ENCODE peak calls at places on chromosomes 5 and 9, in eight cellular contexts. K is pancreas; T is substantia nigra; J is heart left ventricle; F is Peyer's patch; D is colonic mucosa; N is CD8-positive, alpha-beta T cell; L is OCI-LY7. A is an unnamed sample.
A peak's percentile ranks its signal among the peaks of the same experiment; 100 is the strongest.

GRCh38 chr9:114574438-114574837 is 13.1 kb upstream of the ATP6V1G1 start:
- DNase-seq in K (no peak), L (no peak), N (no peak), F (no peak), T (no peak), D (no peak), J (no peak), A (no peak)

GRCh38 chr5:154485850-154486426 is 7.9 kb upstream of the HAND1 start:
- DNase-seq in F (no peak), N (no peak), K (no peak), L (no peak), T (no peak), D (no peak), J (no peak), A (no peak)

GRCh38 chr5:88279584-88279983 is 10.9 kb upstream of the TMEM161B start:
- DNase-seq in F (no peak), T (no peak), K (no peak), L (no peak), N (no peak), J (no peak), D (no peak), A (no peak)

GRCh38 chr9:74499770-74500583 is 2.8 kb downstream of the RORB start:
- DNase-seq in N (no peak), L (no peak), K (peak; percentile 44), J (peak; percentile 20), F (no peak), T (no peak), D (no peak), A (no peak)

GRCh38 chr9:116953271-116953670 is 266.2 kb downstream of the TRIM32 start:
- DNase-seq in L (no peak), K (no peak), J (no peak), D (no peak), T (no peak), F (no peak), N (no peak), A (no peak)

GRCh38 chr9:7439355-7439978 is 360.1 kb downstream of the DMAC1 start:
- DNase-seq in D (no peak), L (no peak), F (no peak), N (no peak), K (no peak), J (no peak), T (no peak), A (no peak)

GRCh38 chr5:69329905-69330489 is 2.6 kb downstream of the CCDC125 start:
- DNase-seq in T (no peak), J (no peak), N (no peak), F (no peak), D (no peak), K (no peak), L (no peak), A (no peak)

GRCh38 chr9:124869986-124870560 is 8.1 kb downstream of the ARPC5L start:
- DNase-seq in N (peak; percentile 77), T (no peak), J (no peak), K (no peak), L (peak; percentile 84), F (peak; percentile 86), D (peak; percentile 70), A (peak; percentile 63)

GRCh38 chr5:141488591-141489478 is at the start of gene PCDHGC5:
- DNase-seq in L (no peak), T (no peak), N (no peak), J (no peak), K (no peak), D (no peak), F (no peak), A (no peak)

GRCh38 chr9:15205632-15206243 is 101.3 kb downstream of the TTC39B start:
- DNase-seq in J (no peak), D (no peak), L (no peak), N (no peak), T (no peak), K (no peak), F (no peak), A (no peak)

GRCh38 chr5:75601567-75601966 is 9.7 kb upstream of the ANKDD1B start:
- DNase-seq in T (no peak), J (no peak), D (no peak), N (no peak), F (no peak), K (no peak), L (no peak), A (no peak)
- H3K27ac ChIP-seq in T (no peak overlapping the region), J (no peak overlapping the region), D (no peak overlapping the region), N (no peak overlapping the region), F (no peak overlapping the region), K (no peak overlapping the region), L (no peak overlapping the region), A (no peak overlapping the region)

DNA sequence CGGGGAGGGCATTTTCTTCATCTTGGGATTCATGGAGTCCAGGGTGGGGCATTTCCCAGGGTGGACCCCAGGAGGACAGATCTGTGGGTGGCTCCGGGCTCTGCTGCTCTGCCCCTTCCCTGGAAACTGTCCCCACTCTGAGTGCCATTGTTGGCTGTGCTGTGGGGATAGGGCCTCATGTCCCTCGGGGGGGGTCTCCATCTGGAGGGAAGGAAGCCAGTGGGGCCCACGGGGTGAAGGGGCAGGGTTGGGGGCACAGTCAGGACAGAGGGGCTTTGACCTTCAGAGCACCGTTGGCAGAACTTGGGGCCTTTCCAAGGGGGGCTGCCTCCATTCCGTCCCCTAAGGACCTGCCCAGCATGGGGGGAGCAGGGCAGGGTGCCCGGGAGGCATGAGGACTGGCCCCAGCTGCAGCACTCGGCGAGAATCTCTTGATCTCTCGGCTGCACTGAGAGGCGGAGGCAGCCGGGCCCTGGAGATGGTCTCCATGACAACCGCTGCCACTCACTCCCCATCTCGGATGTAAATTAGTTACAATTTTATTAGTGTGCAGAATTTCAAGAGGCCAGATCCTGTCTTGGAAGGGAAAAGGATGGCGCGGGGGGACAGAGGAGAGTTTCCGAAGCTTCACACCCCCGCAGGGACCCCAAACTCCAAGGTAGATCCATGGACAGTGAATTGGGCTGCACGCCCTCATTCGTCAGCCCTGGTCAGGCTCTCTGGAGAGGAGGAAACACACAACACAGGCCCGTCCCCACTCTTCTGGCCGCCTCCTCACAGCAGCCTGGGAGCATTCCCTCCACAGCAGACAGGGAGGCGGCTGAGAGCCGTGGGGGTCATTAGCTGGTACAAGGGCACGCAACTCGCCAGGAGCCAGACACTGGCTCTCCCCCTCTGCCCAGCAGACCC is 216.2 kb upstream of the IER5L start:
- DNase-seq in D (no peak), F (no peak), N (no peak), K (peak; percentile 45), L (no peak), J (no peak), T (no peak), A (no peak)
- H3K27ac ChIP-seq in D (no peak overlapping the region), F (no peak overlapping the region), N (no peak overlapping the region), K (no peak overlapping the region), L (no peak overlapping the region), J (no peak overlapping the region), T (no peak overlapping the region), A (no peak overlapping the region)

DNA sequence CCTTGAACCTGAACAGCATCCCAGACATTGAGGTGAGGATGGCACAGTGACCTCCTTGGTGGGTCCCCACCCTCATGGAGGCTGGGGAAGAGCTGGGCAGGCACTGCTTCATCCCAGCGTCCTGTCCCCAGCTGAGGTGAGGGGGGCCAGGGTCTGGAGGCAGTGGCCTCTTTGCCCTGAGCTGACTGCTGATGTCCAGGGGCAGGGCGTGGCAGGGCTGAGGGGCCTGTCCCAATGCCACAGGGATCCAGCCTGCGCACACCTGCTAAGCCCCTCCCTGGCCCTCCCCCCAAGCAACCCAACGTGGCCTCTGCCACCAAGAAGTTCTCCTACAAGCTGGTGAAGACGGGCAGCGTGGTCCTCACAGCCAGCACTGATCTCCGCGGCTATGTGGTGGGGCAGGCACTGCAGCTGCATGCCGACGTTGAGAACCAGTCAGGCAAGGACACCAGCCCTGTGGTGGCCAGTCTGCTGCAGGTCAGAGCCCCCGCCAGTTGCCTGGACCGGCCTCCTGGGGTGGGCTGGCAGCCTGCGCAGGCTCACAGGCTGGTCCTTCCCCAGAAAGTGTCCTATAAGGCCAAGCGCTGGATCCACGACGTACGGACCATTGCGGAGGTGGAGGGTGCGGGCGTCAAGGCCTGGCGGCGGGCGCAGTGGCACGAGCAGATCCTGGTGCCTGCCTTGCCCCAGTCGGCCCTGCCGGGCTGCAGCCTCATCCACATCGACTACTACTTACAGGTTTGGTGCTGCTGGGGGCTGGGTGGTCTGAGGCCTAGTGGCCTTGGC is 4.9 kb upstream of the EHMT1 start:
- DNase-seq in J (no peak), F (no peak), K (peak; percentile 76), N (no peak), D (no peak), T (no peak), L (no peak), A (no peak)
- H3K27ac ChIP-seq in J (no peak overlapping the region), F (peak overlapping the region; percentile 96), K (peak overlapping the region; percentile 92), N (no peak overlapping the region), D (peak overlapping the region; percentile 93), T (no peak overlapping the region), L (no peak overlapping the region), A (peak overlapping the region; percentile 92)

DNA sequence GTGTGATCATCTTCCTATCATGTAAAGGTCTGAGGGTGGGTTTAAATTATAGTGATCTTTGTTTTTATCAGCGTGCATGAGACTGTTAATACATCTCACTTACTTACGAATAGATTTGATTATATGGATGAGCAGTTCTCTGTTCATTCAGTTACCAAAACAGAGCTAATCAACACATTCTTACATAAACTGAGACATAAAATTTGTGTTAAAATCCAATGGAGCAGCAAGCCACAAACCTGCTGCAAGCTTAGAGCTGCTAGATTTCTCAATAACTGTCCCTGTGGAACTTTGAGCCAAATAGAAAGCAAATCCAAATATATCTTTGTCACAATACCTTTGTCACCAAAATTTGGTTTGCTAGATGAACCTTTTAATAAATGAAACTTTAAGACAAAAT is 50.1 kb downstream of the NUDT12 start:
- DNase-seq in J (no peak), K (no peak), L (no peak), D (no peak), F (no peak), T (no peak), N (no peak), A (no peak)
- H3K27ac ChIP-seq in J (no peak overlapping the region), K (no peak overlapping the region), L (no peak overlapping the region), D (no peak overlapping the region), F (no peak overlapping the region), T (no peak overlapping the region), N (no peak overlapping the region), A (no peak overlapping the region)

DNA sequence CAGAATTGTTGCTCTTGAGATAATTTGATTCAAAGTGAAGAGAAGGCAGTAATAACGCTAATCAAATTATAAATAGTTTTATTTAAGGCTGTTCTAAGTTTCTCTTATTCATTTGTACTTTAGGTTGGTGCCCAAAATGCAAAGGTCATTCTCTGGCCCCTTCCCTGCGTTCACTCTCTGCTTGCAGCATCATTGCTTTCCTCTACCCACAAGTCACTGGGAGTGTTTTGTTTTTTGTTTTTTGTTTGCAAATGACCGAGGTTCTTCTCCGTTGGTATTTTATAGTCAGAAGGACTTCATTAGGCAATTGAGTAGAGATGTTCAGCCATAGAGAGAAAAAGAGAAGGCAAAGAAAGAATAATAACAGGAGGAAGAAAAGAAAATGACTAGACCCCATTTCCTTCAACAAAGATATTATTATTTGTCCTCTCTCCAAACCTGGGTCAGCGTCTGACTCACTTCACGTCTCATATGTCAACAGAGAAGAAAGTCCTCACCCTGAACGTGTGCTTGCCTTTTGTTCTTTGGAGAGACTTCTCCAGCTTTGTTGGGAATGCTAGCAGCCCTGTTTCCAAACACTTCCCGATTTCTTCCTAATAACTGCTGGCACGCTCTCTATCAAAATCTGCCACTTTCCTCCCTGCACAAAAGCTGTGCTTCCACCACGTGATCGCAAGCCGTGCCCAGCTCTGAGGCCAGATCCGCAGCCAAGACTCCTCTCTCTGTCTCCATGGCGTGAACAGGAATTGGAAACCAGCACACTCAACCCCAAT is 119.8 kb downstream of the EBF1 start:
- DNase-seq in J (peak; percentile 61), D (no peak), F (no peak), K (peak; percentile 49), T (no peak), L (no peak), N (no peak), A (no peak)
- H3K27ac ChIP-seq in J (peak overlapping the region; percentile 9), D (no peak overlapping the region), F (no peak overlapping the region), K (no peak overlapping the region), T (no peak overlapping the region), L (no peak overlapping the region), N (no peak overlapping the region), A (no peak overlapping the region)

GRCh38 chr5:64318175-64318574 is 152.5 kb downstream of the RNF180 start:
- DNase-seq in K (no peak), N (no peak), L (no peak), T (no peak), F (no peak), J (no peak), D (no peak), A (no peak)
- H3K27ac ChIP-seq in K (no peak overlapping the region), N (no peak overlapping the region), L (no peak overlapping the region), T (no peak overlapping the region), F (no peak overlapping the region), J (no peak overlapping the region), D (no peak overlapping the region), A (no peak overlapping the region)